ENCODE peak calls at places on chromosome 2, in seven cellular contexts. One of them, this sample, is unnamed. For H3K27me3, the result is how much of the 10 kb centered on the place peaks cover.

GRCh38 chr2:223597071-223597470 is 5.1 kb downstream of the SCG2 start:
- DNase-seq in neural progenitor cell: no peak
- DNase-seq in HCT116: no peak
- DNase-seq in hepatocyte: no peak
- DNase-seq in GM23248: peak
- DNase-seq in SK-N-SH: no peak
- DNase-seq in PC-3: peak
- DNase-seq in this sample: no peak

GRCh38 chr2:175404839-175405238 is 223.3 kb upstream of the ATP5MC3 start:
- DNase-seq in hepatocyte: no peak
- DNase-seq in PC-3: no peak
- DNase-seq in GM23248: no peak
- DNase-seq in neural progenitor cell: no peak
- DNase-seq in SK-N-SH: no peak
- DNase-seq in HCT116: no peak
- DNase-seq in this sample: no peak

GRCh38 chr2:54895735-54896134 is 154.5 kb downstream of the RTN4 start:
- DNase-seq in SK-N-SH: no peak
- DNase-seq in PC-3: no peak
- DNase-seq in HCT116: no peak
- DNase-seq in GM23248: peak
- DNase-seq in hepatocyte: no peak
- DNase-seq in neural progenitor cell: no peak
- DNase-seq in this sample: no peak

GRCh38 chr2:130878316-130878715 is 41.6 kb downstream of the ARHGEF4 start:
- DNase-seq in HCT116: no peak
- DNase-seq in hepatocyte: no peak
- DNase-seq in SK-N-SH: no peak
- DNase-seq in neural progenitor cell: no peak
- DNase-seq in GM23248: no peak
- DNase-seq in PC-3: no peak
- DNase-seq in this sample: no peak

GRCh38 chr2:58680938-58681337 is 439.8 kb upstream of the FANCL start:
- DNase-seq in SK-N-SH: no peak
- DNase-seq in neural progenitor cell: no peak
- DNase-seq in PC-3: peak
- DNase-seq in HCT116: no peak
- DNase-seq in hepatocyte: no peak
- DNase-seq in GM23248: peak
- DNase-seq in this sample: peak

GRCh38 chr2:181991171-181991885 is 5.7 kb downstream of the PPP1R1C start:
- DNase-seq in GM23248: no peak
- DNase-seq in HCT116: no peak
- DNase-seq in neural progenitor cell: no peak
- DNase-seq in PC-3: no peak
- DNase-seq in hepatocyte: no peak
- DNase-seq in SK-N-SH: no peak
- DNase-seq in this sample: peak

GRCh38 chr2:145587922-145588321 is 1068.0 kb upstream of the ZEB2 start:
- DNase-seq in neural progenitor cell: no peak
- DNase-seq in hepatocyte: no peak
- DNase-seq in SK-N-SH: no peak
- DNase-seq in HCT116: no peak
- DNase-seq in PC-3: no peak
- DNase-seq in GM23248: no peak
- DNase-seq in this sample: no peak

GRCh38 chr2:3641181-3641580 is 16.8 kb upstream of the ALLC start:
- DNase-seq in neural progenitor cell: no peak
- DNase-seq in PC-3: no peak
- DNase-seq in hepatocyte: no peak
- DNase-seq in HCT116: no peak
- DNase-seq in SK-N-SH: no peak
- DNase-seq in GM23248: no peak
- DNase-seq in this sample: no peak

GRCh38 chr2:219724628-219725027 is 97.2 kb downstream of the SLC4A3 start:
- DNase-seq in GM23248: peak
- DNase-seq in HCT116: no peak
- DNase-seq in neural progenitor cell: no peak
- DNase-seq in PC-3: no peak
- DNase-seq in SK-N-SH: no peak
- DNase-seq in hepatocyte: peak
- DNase-seq in this sample: no peak

GRCh38 chr2:151718796-151719195 is 15.5 kb downstream of the NEB start:
- DNase-seq in GM23248: no peak
- DNase-seq in neural progenitor cell: no peak
- DNase-seq in hepatocyte: no peak
- DNase-seq in HCT116: no peak
- DNase-seq in PC-3: no peak
- DNase-seq in SK-N-SH: no peak
- DNase-seq in this sample: no peak

GRCh38 chr2:3585239-3586109 is 9.4 kb upstream of the COLEC11 start:
- DNase-seq in HCT116: no peak
- DNase-seq in GM23248: no peak
- DNase-seq in PC-3: peak
- DNase-seq in SK-N-SH: peak
- DNase-seq in neural progenitor cell: no peak
- DNase-seq in hepatocyte: peak
- DNase-seq in this sample: no peak

GRCh38 chr2:160918909-160919503 is 241.2 kb upstream of the TANK start:
- DNase-seq in GM23248: peak
- DNase-seq in SK-N-SH: no peak
- DNase-seq in hepatocyte: peak
- DNase-seq in PC-3: peak
- DNase-seq in HCT116: peak
- DNase-seq in neural progenitor cell: peak
- DNase-seq in this sample: peak

GRCh38 chr2:23620841-23621341 is 235.9 kb downstream of the KLHL29 start:
- DNase-seq in PC-3: no peak
- DNase-seq in hepatocyte: peak
- DNase-seq in neural progenitor cell: no peak
- DNase-seq in GM23248: no peak
- DNase-seq in HCT116: no peak
- DNase-seq in SK-N-SH: peak
- DNase-seq in this sample: no peak

GRCh38 chr2:158493458-158493857 is 36.7 kb downstream of the PKP4 start:
- DNase-seq in neural progenitor cell: peak
- DNase-seq in hepatocyte: no peak
- DNase-seq in SK-N-SH: no peak
- DNase-seq in HCT116: no peak
- DNase-seq in PC-3: no peak
- DNase-seq in GM23248: no peak
- DNase-seq in this sample: no peak

GRCh38 chr2:128290356-128290755 is 28.3 kb downstream of the HS6ST1 start:
- DNase-seq in PC-3: no peak
- DNase-seq in SK-N-SH: no peak
- DNase-seq in GM23248: peak
- DNase-seq in neural progenitor cell: no peak
- DNase-seq in hepatocyte: no peak
- DNase-seq in HCT116: no peak
- DNase-seq in this sample: no peak

GRCh38 chr2:57881998-57882884 is 164.4 kb upstream of the VRK2 start:
- DNase-seq in GM23248: peak
- DNase-seq in SK-N-SH: no peak
- DNase-seq in HCT116: peak
- DNase-seq in PC-3: peak
- DNase-seq in neural progenitor cell: no peak
- DNase-seq in hepatocyte: peak
- DNase-seq in this sample: no peak

GRCh38 chr2:161223139-161223732 is 63.0 kb downstream of the TANK start:
- DNase-seq in GM23248: peak
- DNase-seq in HCT116: peak
- DNase-seq in hepatocyte: peak
- DNase-seq in SK-N-SH: no peak
- DNase-seq in PC-3: peak
- DNase-seq in neural progenitor cell: peak
- DNase-seq in this sample: peak

GRCh38 chr2:107466241-107466640 is 360.5 kb upstream of the RGPD4 start:
- DNase-seq in SK-N-SH: no peak
- DNase-seq in HCT116: no peak
- DNase-seq in GM23248: no peak
- DNase-seq in PC-3: no peak
- DNase-seq in hepatocyte: no peak
- DNase-seq in neural progenitor cell: no peak
- DNase-seq in this sample: no peak

GRCh38 chr2:74441690-74442482 is at the start of gene RTKN:
- DNase-seq in hepatocyte: peak
- DNase-seq in HCT116: peak
- DNase-seq in SK-N-SH: no peak
- DNase-seq in GM23248: peak
- DNase-seq in neural progenitor cell: peak
- DNase-seq in PC-3: peak
- DNase-seq in this sample: peak

GRCh38 chr2:212961255-212961654 is 190.2 kb downstream of the IKZF2 start:
- DNase-seq in PC-3: no peak
- DNase-seq in hepatocyte: no peak
- DNase-seq in neural progenitor cell: no peak
- DNase-seq in SK-N-SH: no peak
- DNase-seq in GM23248: no peak
- DNase-seq in HCT116: no peak
- DNase-seq in this sample: no peak

GRCh38 chr2:161414385-161415040 is 1.6 kb upstream of the TBR1 start:
- DNase-seq in hepatocyte: peak
- DNase-seq in SK-N-SH: peak
- DNase-seq in neural progenitor cell: peak
- DNase-seq in HCT116: no peak
- DNase-seq in PC-3: peak
- DNase-seq in GM23248: peak
- DNase-seq in this sample: no peak

DNA sequence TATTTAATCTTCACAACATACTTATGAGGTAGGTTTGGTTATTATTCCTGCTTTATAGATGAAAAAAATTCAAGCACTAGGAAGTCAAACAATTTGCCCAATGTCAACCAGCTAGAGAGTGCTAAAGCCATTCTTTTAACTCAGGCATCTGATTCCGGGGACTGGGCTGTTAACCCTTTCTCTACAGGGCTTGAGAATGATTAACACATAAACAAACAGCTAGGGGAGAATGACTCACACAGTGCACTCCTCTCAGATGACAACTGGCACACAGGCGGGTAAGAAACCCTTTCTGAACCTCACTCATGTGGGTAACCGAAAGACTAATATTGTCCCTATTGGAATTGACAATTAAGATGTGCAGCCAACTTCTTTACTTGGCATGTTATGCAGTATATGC is 86.3 kb upstream of the FSHR start:
- DNase-seq in PC-3: no peak
- DNase-seq in hepatocyte: peak
- DNase-seq in GM23248: no peak
- DNase-seq in HCT116: no peak
- DNase-seq in SK-N-SH: no peak
- DNase-seq in neural progenitor cell: peak
- DNase-seq in this sample: no peak
- H3K27me3 ChIP-seq in PC-3: under half
- H3K27me3 ChIP-seq in hepatocyte: under half
- H3K27me3 ChIP-seq in GM23248: under half
- H3K27me3 ChIP-seq in HCT116: under half
- H3K27me3 ChIP-seq in SK-N-SH: under half
- H3K27me3 ChIP-seq in neural progenitor cell: under half
- H3K27me3 ChIP-seq in this sample: under half

GRCh38 chr2:45028276-45028675 is 19.0 kb upstream of the SIX2 start:
- DNase-seq in HCT116: no peak
- DNase-seq in hepatocyte: no peak
- DNase-seq in neural progenitor cell: no peak
- DNase-seq in SK-N-SH: no peak
- DNase-seq in PC-3: peak
- DNase-seq in GM23248: peak
- DNase-seq in this sample: no peak
- TF ChIP-seq EZH2phosphoT487 in HCT116: no peak
- TF ChIP-seq EZH2phosphoT487 in hepatocyte: no peak
- TF ChIP-seq EZH2phosphoT487 in neural progenitor cell: no peak
- TF ChIP-seq EZH2phosphoT487 in SK-N-SH: no peak
- TF ChIP-seq EZH2phosphoT487 in PC-3: no peak
- TF ChIP-seq EZH2phosphoT487 in GM23248: no peak
- TF ChIP-seq EZH2phosphoT487 in this sample: no peak

DNA sequence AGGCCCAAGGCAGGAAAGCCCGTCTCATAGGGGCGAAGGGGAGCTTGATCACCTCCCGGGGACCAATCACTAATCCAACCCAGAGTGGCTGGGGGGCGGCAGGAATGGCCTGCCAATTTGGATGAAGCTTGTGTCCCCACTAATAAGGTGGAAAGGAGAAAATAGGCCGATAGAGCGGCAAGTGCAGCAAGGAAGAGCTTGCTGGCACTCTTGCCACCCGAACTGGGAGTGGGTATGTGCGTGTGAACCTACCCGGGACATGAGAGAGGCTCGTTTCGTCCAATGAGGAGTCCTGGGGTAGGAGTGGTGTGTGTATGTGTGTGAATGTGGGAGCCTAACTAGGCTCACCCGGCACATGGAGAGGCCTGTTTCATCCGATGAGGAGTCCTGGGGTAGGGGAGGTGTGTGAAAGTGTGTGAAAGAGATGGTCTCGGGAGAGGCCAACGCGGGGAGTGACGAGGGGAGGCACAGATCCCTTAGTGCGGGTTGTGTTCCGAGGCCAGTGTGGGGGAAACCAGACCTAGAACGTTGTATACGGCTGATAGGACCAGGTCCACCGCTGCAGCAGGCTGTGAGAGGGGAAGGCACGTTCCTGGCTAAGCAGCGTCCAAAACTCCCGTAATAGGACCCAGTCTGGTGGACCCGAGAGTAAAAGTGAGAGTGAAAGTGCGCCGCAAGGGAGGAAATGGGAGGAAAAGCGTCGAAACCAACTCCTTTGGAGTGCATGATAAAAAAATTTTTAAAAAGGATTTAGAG is 47.1 kb upstream of the SELENOI start:
- DNase-seq in GM23248: peak
- DNase-seq in PC-3: no peak
- DNase-seq in HCT116: no peak
- DNase-seq in neural progenitor cell: peak
- DNase-seq in hepatocyte: peak
- DNase-seq in SK-N-SH: no peak
- DNase-seq in this sample: no peak
- H3K27me3 ChIP-seq in GM23248: under half
- H3K27me3 ChIP-seq in PC-3: under half
- H3K27me3 ChIP-seq in HCT116: under half
- H3K27me3 ChIP-seq in neural progenitor cell: under half
- H3K27me3 ChIP-seq in hepatocyte: under half
- H3K27me3 ChIP-seq in SK-N-SH: under half
- H3K27me3 ChIP-seq in this sample: under half

DNA sequence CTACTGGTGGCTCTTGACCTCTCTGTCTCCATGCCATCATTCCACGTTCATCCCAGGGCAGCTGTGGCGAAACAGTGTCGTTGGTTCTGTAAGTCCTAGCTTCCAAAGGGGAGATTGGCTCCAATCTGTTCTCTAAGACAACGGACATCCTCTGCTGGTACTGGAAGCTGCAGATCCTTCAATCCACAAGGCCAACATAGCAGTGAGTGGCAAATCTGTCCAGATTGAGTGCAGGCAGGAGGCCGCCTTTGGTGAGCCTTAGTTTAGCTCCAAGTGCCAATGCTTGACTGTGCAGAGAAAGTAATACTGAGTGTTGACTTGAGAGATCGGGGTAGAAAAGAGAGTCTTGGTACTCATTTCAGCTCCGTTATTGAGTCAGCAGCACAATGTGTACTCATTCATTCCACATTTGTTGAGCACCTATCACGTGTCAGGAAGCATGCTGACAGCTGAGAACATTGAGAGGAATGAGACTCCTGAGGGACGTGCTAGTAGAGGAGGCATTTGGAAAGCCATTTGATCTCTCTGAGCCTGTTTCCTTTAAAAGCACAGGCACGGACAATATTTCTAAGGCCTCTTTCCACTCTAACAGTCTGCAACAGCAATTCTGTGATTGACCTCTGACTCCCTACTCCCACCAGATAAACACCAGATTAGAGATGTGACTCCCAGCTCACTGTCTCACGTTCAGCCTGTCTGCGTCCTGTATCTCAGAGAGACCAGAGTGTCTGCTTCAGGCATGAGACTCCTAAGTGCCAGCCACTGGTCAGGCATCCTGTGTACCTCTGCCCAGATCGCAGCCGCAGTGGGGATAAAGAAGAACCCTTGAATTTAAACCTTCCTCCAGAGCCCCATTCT is 306.0 kb downstream of the CLIP4 start:
- DNase-seq in neural progenitor cell: no peak
- DNase-seq in GM23248: no peak
- DNase-seq in SK-N-SH: peak
- DNase-seq in HCT116: no peak
- DNase-seq in hepatocyte: peak
- DNase-seq in PC-3: no peak
- DNase-seq in this sample: no peak
- TF ChIP-seq EZH2phosphoT487 in neural progenitor cell: no peak
- TF ChIP-seq EZH2phosphoT487 in GM23248: no peak
- TF ChIP-seq EZH2phosphoT487 in SK-N-SH: no peak
- TF ChIP-seq EZH2phosphoT487 in HCT116: no peak
- TF ChIP-seq EZH2phosphoT487 in hepatocyte: no peak
- TF ChIP-seq EZH2phosphoT487 in PC-3: no peak
- TF ChIP-seq EZH2phosphoT487 in this sample: no peak

This sample was measured in MM.1S.